ENCODE peak calls at places on chromosomes 2 and 18, in four cellular contexts. K is CD4-positive, CD25-positive, alpha-beta regulatory T cell; C is endothelial cell; D is OCI-LY7. Q is an unnamed sample.

GRCh38 chr2:239809391-239809790 is 215.8 kb downstream of the NDUFA10 start:
- DNase-seq in C (no peak), D (no peak), K (no peak), Q (no peak)

GRCh38 chr2:221203846-221204245 is 368.3 kb downstream of the EPHA4 start:
- DNase-seq in C (no peak), K (no peak), D (peak), Q (no peak)

GRCh38 chr2:54750040-54750439 is 26.6 kb downstream of the EML6 start:
- DNase-seq in C (no peak), K (no peak), D (no peak), Q (no peak)

GRCh38 chr2:233436191-233436581 is 81.9 kb downstream of the DGKD start:
- DNase-seq in D (no peak), K (no peak), C (no peak), Q (no peak)

GRCh38 chr18:51430538-51430937 is 233.1 kb upstream of the MEX3C start:
- DNase-seq in C (no peak), D (no peak), K (no peak), Q (no peak)

GRCh38 chr2:240196716-240197438 is 56.4 kb upstream of the OTOS start:
- DNase-seq in D (no peak), C (no peak), K (no peak), Q (no peak)

GRCh38 chr2:232336956-232337700 is 41.4 kb upstream of the ALPP start:
- DNase-seq in D (no peak), K (no peak), C (no peak), Q (peak)

GRCh38 chr2:161321944-161322343 is 13.7 kb downstream of the PSMD14 start:
- DNase-seq in C (no peak), D (no peak), K (no peak), Q (no peak)

GRCh38 chr2:127355407-127356008 is 32.3 kb downstream of the MAP3K2 start:
- DNase-seq in D (peak), K (peak), C (peak), Q (no peak)

GRCh38 chr2:107635883-107636282 is 190.8 kb upstream of the RGPD4 start:
- DNase-seq in K (no peak), C (no peak), D (no peak), Q (no peak)

GRCh38 chr2:174325932-174326879 is 8.5 kb upstream of the SP9 start:
- DNase-seq in K (no peak), D (no peak), C (peak), Q (no peak)

GRCh38 chr2:19256239-19256638 is 102.2 kb downstream of the OSR1 start:
- DNase-seq in D (no peak), K (no peak), C (no peak), Q (no peak)

GRCh38 chr2:159712929-159713575 is 746 bp downstream of the MARCHF7 start:
- DNase-seq in C (no peak), K (no peak), D (peak), Q (no peak)

GRCh38 chr2:239383796-239384156 is 17.0 kb downstream of the HDAC4 start:
- DNase-seq in D (no peak), K (no peak), C (no peak), Q (no peak)